ENCODE peak calls at places on chromosomes 2 and 18, in six cellular contexts. W is HT-29; F is Ammon's horn; P is foreskin fibroblast; E is RKO; Q is stimulated activated CD4-positive, alpha-beta T cell treated with anti-CD3 and anti-CD28 coated beads, Interleukin-1b, Interleukin-23, amount 100 ng/mL, for 24 hours. H is an unnamed sample.

GRCh38 chr2:169819106-169819505 is 5.6 kb downstream of the METTL5 start:
- DNase-seq in E (no peak), P (peak; percentile 78), W (no peak), Q (no peak), F (no peak), H (peak; percentile 35)

GRCh38 chr2:147275943-147276342 is 568.9 kb upstream of the ACVR2A start:
- DNase-seq in E (no peak), P (no peak), F (no peak), Q (no peak), W (peak; percentile 38), H (no peak)

GRCh38 chr2:191206613-191207471 is 38.4 kb upstream of the MYO1B start:
- DNase-seq in E (no peak), P (peak; percentile 22), F (no peak), W (no peak), Q (no peak), H (no peak)

GRCh38 chr2:104938226-104938941 is 84.5 kb downstream of the POU3F3 start:
- DNase-seq in Q (no peak), E (no peak), F (peak; percentile 54), P (no peak), W (no peak), H (no peak)

GRCh38 chr18:58852629-58853028 is 12.0 kb upstream of the ZNF532 start:
- DNase-seq in F (no peak), W (no peak), E (no peak), P (no peak), Q (no peak), H (no peak)

GRCh38 chr2:189444322-189444721 is 3.0 kb downstream of the WDR75 start:
- DNase-seq in P (peak; percentile 20), W (no peak), E (no peak), Q (no peak), F (no peak), H (peak; percentile 6)

GRCh38 chr2:11862049-11862448 is 115.6 kb downstream of the LPIN1 start:
- DNase-seq in P (no peak), E (no peak), Q (no peak), W (no peak), F (no peak), H (no peak)

GRCh38 chr18:36732264-36732663 is 96.5 kb downstream of the TPGS2 start:
- DNase-seq in E (no peak), W (no peak), Q (no peak), F (no peak), P (no peak), H (no peak)

GRCh38 chr2:63614448-63614968 is 25.7 kb downstream of the MDH1 start:
- DNase-seq in P (peak; percentile 57), W (peak; percentile 67), E (no peak), Q (no peak), F (no peak), H (no peak)

GRCh38 chr2:240463866-240464481 is 28.5 kb downstream of the GPC1 start:
- DNase-seq in Q (no peak), W (no peak), E (no peak), P (no peak), F (no peak), H (no peak)

GRCh38 chr2:218290316-218291261 is 1.7 kb downstream of the TMBIM1 start:
- DNase-seq in Q (no peak), F (peak; percentile 12), E (no peak), W (peak; percentile 55), P (no peak), H (no peak)

GRCh38 chr2:31239842-31240198 is 5.9 kb downstream of the EHD3 start:
- DNase-seq in F (peak; percentile 72), E (no peak), W (no peak), Q (no peak), P (peak; percentile 93), H (peak; percentile 58)

GRCh38 chr18:4869101-4869500 is 328.0 kb downstream of the AKAIN1 start:
- DNase-seq in W (no peak), Q (no peak), F (no peak), E (no peak), P (no peak), H (no peak)

GRCh38 chr2:119545076-119545475 is 827 bp downstream of the CFAP221 start:
- DNase-seq in F (no peak), E (no peak), Q (no peak), W (no peak), P (no peak), H (no peak)